ENCODE peak calls at places on chromosome 5, in eight cellular contexts. K is GM23338, W is transverse colon, H is breast epithelium, Y is sigmoid colon, E is HCT116, D is upper lobe of left lung, P is Panc1. F is an unnamed sample.

GRCh38 chr5:168869615-168870227 is 290.6 kb upstream of the PANK3 start:
- DNase-seq in K (no peak), W (no peak), H (no peak), Y (no peak), E (no peak), D (no peak), P (no peak), F (no peak)

GRCh38 chr5:58378613-58379385 is 81.1 kb downstream of the PLK2 start:
- DNase-seq in K (no peak), W (no peak), H (no peak), Y (no peak), E (no peak), D (no peak), P (no peak), F (no peak)

GRCh38 chr5:95962475-95962773 is 773 bp upstream of the ELL2 start:
- DNase-seq in K (no peak), W (no peak), H (no peak), Y (no peak), E (no peak), D (no peak), P (no peak), F (no peak)

GRCh38 chr5:68267044-68267443 is 51.5 kb downstream of the PIK3R1 start:
- DNase-seq in K (no peak), W (no peak), H (no peak), Y (no peak), E (no peak), D (no peak), P (no peak), F (no peak)

GRCh38 chr5:54518146-54519082 is 855 bp downstream of the SNX18 start:
- DNase-seq in K (peak; percentile 60), W (peak; percentile 58), H (peak; percentile 58), Y (peak; percentile 75), E (no peak), D (peak; percentile 93), P (no peak), F (no peak)

GRCh38 chr5:54732108-54732507 is 214.5 kb downstream of the SNX18 start:
- DNase-seq in K (no peak), W (no peak), H (no peak), Y (no peak), E (no peak), D (no peak), P (no peak), F (no peak)

GRCh38 chr5:78705826-78706225 is 57.3 kb upstream of the LHFPL2 start:
- DNase-seq in K (no peak), W (no peak), H (no peak), Y (no peak), E (no peak), D (no peak), P (no peak), F (no peak)

GRCh38 chr5:58381566-58381965 is 78.3 kb downstream of the PLK2 start:
- DNase-seq in K (no peak), W (no peak), H (no peak), Y (no peak), E (no peak), D (no peak), P (no peak), F (no peak)

GRCh38 chr5:55694152-55694830 is 17.8 kb downstream of the SLC38A9 start:
- DNase-seq in K (peak; percentile 75), W (no peak), H (no peak), Y (no peak), E (peak; percentile 48), D (no peak), P (no peak), F (no peak)

GRCh38 chr5:56669534-56670483 is 145.5 kb upstream of the MAP3K1 start:
- DNase-seq in K (peak; percentile 79), W (peak; percentile 71), H (peak; percentile 58), Y (peak; percentile 74), E (no peak), D (no peak), P (no peak), F (no peak)

GRCh38 chr5:142839711-142840441 is 69.7 kb downstream of the ARHGAP26 start:
- DNase-seq in K (no peak), W (peak; percentile 35), H (no peak), Y (peak; percentile 92), E (no peak), D (no peak), P (no peak), F (no peak)

DNA sequence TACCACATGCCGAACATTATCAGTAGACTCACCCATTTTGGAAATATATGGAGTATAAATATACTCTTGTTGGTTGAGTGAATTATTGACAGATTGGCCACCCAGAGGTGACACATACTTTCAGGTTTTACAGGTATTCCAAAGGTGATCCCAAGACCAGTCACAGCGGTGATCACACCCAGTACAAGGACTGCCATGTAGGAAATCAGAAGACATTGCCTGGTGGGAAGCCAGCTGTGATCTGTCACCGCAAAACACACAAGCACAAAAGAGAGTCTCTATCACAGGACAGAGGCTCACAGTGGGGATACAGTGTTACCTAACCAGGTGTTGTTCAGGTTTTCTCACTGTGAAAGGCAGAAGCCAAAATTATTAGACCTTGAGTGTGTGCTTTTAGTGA is 15.8 kb downstream of the BTF3 start:
- DNase-seq in K (no peak), W (peak; percentile 44), H (no peak), Y (no peak), E (no peak), D (no peak), P (no peak), F (no peak)
- TF ChIP-seq POLR2AphosphoS5 in K (no peak), W (peak; percentile 55), H (no peak), Y (no peak), E (no peak), D (no peak), P (no peak), F (no peak)

GRCh38 chr5:141528401-141528984 is 39.6 kb downstream of the PCDHGC5 start:
- DNase-seq in K (no peak), W (no peak), H (no peak), Y (peak; percentile 70), E (no peak), D (no peak), P (no peak), F (no peak)

GRCh38 chr5:141529002-141529401 is 40.1 kb downstream of the PCDHGC5 start:
- DNase-seq in K (no peak), W (no peak), H (no peak), Y (no peak), E (no peak), D (no peak), P (no peak), F (no peak)

GRCh38 chr5:141523991-141524390 is 35.1 kb downstream of the PCDHGC5 start:
- DNase-seq in K (no peak), W (no peak), H (no peak), Y (no peak), E (no peak), D (no peak), P (no peak), F (no peak)

GRCh38 chr5:141524604-141525597 is 36.0 kb downstream of the PCDHGC5 start:
- DNase-seq in K (peak; percentile 100), W (peak; percentile 87), H (peak; percentile 80), Y (peak; percentile 96), E (peak; percentile 88), D (peak; percentile 67), P (peak; percentile 84), F (peak; percentile 96)

DNA sequence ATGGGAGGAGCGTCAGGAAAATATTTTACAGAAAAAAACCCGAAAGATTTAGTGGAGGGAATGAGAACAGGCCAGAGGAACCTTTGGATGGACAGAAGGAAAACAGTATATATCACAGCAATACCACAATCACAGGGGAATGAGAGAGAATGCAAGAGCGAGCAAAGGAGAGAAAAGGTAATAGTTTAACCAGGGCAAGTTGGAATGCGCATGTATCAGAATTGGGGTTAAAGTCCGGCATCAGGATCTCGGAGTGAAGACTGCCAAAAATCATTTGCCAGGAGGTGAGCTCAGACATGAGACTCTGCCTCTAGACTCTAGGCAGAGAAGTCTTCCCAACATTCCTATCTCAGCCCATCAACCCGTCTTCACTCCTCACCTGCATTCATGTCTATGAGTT is 36.8 kb downstream of the PCDHGC5 start:
- DNase-seq in K (no peak), W (peak; percentile 32), H (no peak), Y (no peak), E (no peak), D (no peak), P (no peak), F (no peak)
- H3K4me3 ChIP-seq in K (no peak overlapping the region), W (no peak overlapping the region), H (no peak overlapping the region), Y (no peak overlapping the region), E (no peak overlapping the region), D (no peak overlapping the region), P (no peak overlapping the region), F (no peak overlapping the region)

GRCh38 chr5:148976569-148977321 is 86.1 kb downstream of the SH3TC2 start:
- DNase-seq in K (peak; percentile 32), W (no peak), H (no peak), Y (no peak), E (no peak), D (no peak), P (no peak), F (no peak)
- TF ChIP-seq POLR2AphosphoS5 in K (no peak), W (no peak), H (no peak), Y (no peak), E (no peak), D (no peak), P (no peak), F (no peak)

DNA sequence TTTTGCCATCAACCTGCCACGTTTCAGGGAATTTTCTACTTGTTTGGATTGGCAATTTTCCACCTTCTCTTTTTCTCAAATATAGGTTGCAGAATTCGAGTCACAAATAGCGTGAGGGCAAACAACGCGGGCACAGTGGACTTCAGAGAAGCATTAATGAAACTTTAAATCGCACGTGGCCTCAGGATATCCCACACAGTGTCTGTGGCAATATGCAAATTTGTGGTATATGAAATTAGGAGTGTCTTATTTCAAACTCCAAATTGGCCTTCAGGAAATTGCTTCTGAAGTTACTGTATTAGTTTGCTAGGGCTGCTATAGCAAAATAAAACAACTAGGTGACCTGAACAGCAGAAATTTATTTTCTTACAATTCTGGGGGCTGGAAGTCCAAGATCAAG is 91.2 kb downstream of the MTRR start:
- DNase-seq in K (no peak), W (no peak), H (no peak), Y (no peak), E (no peak), D (no peak), P (no peak), F (no peak)
- H3K4me3 ChIP-seq in K (no peak overlapping the region), W (no peak overlapping the region), H (no peak overlapping the region), Y (no peak overlapping the region), E (no peak overlapping the region), D (no peak overlapping the region), P (no peak overlapping the region), F (no peak overlapping the region)

DNA sequence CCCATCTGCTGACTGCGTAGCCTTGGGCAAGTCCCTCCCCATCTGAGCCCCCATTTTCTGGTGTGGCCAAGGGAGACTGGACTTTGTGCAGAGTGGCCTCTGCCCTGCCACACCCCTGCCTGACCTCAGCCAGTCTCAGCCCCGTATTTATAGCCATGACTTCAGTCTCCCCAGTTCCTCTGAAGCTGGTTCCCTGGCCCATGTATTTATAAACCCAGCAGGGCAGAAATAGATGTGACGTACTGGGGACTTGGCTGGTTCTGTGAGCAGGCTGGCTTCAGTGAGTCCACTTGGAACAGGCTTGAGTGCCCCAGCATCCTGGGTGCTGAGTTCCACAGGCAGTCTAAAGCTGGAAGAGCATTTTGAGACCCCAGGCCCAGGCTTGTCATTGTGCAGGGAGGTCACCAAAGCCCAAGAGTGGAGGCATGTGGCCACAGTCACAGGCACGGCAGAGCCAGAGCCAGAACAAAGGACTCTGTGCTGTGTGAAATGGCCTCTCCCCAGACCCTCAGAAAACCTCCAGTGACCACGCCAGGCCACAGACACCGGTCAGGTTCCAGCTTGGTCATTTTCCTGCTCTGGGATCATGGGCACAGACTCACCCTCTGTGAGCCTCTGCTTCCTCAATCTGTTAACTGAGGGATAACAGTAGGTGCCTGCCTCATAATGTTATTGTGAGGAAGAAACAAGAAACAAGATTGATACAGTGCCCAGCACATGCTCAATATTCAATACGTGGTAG is 30.4 kb upstream of the SYNPO start:
- DNase-seq in K (no peak), W (peak; percentile 64), H (no peak), Y (peak; percentile 82), E (no peak), D (no peak), P (no peak), F (no peak)
- TF ChIP-seq POLR2AphosphoS5 in K (no peak), W (peak; percentile 53), H (no peak), Y (peak; percentile 21), E (no peak), D (no peak), P (no peak), F (no peak)